ENCODE peak calls at places on chromosome 12, in seven cellular contexts. Q, F, E, H, X, P and B are unnamed samples.

GRCh38 chr12:94595152-94595551 is 55.2 kb downstream of the TMCC3 start:
- DNase-seq in Q (no peak), F (no peak), E (no peak), H (no peak), X (no peak), P (no peak), B (no peak)

GRCh38 chr12:3139760-3140159 is 62.6 kb downstream of the TSPAN9 start:
- DNase-seq in Q (no peak), F (no peak), E (no peak), H (no peak), X (no peak), P (no peak), B (no peak)

GRCh38 chr12:53046655-53047220 is 3.1 kb upstream of the TNS2 start:
- DNase-seq in Q (no peak), F (peak; percentile 86), E (peak; percentile 81), H (peak; percentile 72), X (peak; percentile 88), P (peak; percentile 74), B (peak; percentile 85)

GRCh38 chr12:126389215-126389841 is 1324.1 kb downstream of the AACS start:
- DNase-seq in Q (no peak), F (no peak), E (no peak), H (peak; percentile 6), X (peak; percentile 87), P (peak; percentile 95), B (peak; percentile 23)

GRCh38 chr12:39831587-39832315 is 212.1 kb upstream of the ABCD2 start:
- DNase-seq in Q (no peak), F (no peak), E (peak; percentile 9), H (no peak), X (peak; percentile 48), P (no peak), B (no peak)

GRCh38 chr12:29429999-29430698 is 49.2 kb upstream of the ERGIC2 start:
- DNase-seq in Q (peak; percentile 23), F (no peak), E (no peak), H (no peak), X (no peak), P (no peak), B (no peak)

GRCh38 chr12:5481645-5482044 is 49.7 kb downstream of the NTF3 start:
- DNase-seq in Q (no peak), F (no peak), E (no peak), H (no peak), X (no peak), P (no peak), B (no peak)

GRCh38 chr12:11958216-11959091 is 112.3 kb upstream of the BCL2L14 start:
- DNase-seq in Q (no peak), F (no peak), E (peak; percentile 42), H (peak; percentile 78), X (peak; percentile 83), P (peak; percentile 67), B (peak; percentile 92)

GRCh38 chr12:101172316-101172715 is 37.7 kb downstream of the SLC5A8 start:
- DNase-seq in Q (no peak), F (no peak), E (no peak), H (no peak), X (peak; percentile 2), P (peak; percentile 4), B (no peak)

GRCh38 chr12:95997276-95997675 is 1.1 kb upstream of the HAL start:
- DNase-seq in Q (no peak), F (no peak), E (no peak), H (no peak), X (no peak), P (no peak), B (no peak)

GRCh38 chr12:104316936-104317335 is 13.4 kb downstream of the EID3 start:
- DNase-seq in Q (no peak), F (no peak), E (no peak), H (no peak), X (no peak), P (no peak), B (no peak)

GRCh38 chr12:80195737-80196136 is 96.4 kb downstream of the OTOGL start:
- DNase-seq in Q (no peak), F (no peak), E (no peak), H (no peak), X (no peak), P (no peak), B (no peak)

GRCh38 chr12:89372584-89373370 is 20.5 kb upstream of the DUSP6 start:
- DNase-seq in Q (no peak), F (no peak), E (no peak), H (no peak), X (no peak), P (no peak), B (no peak)

GRCh38 chr12:58455146-58455545 is 465.2 kb downstream of the LRIG3 start:
- DNase-seq in Q (no peak), F (no peak), E (no peak), H (no peak), X (peak; percentile 51), P (no peak), B (no peak)

GRCh38 chr12:26124491-26125450 is at the start of gene BHLHE41:
- DNase-seq in Q (no peak), F (peak; percentile 85), E (peak; percentile 21), H (no peak), X (peak; percentile 64), P (no peak), B (peak; percentile 62)

GRCh38 chr12:26125451-26126339 is 858 bp upstream of the BHLHE41 start:
- DNase-seq in Q (peak; percentile 63), F (peak; percentile 82), E (peak; percentile 81), H (no peak), X (peak; percentile 63), P (no peak), B (peak; percentile 83)

GRCh38 chr12:26127404-26127803 is 2.6 kb upstream of the BHLHE41 start:
- DNase-seq in Q (no peak), F (no peak), E (no peak), H (no peak), X (no peak), P (no peak), B (no peak)

GRCh38 chr12:26128180-26128579 is 3.3 kb upstream of the BHLHE41 start:
- DNase-seq in Q (no peak), F (no peak), E (no peak), H (no peak), X (peak; percentile 55), P (no peak), B (peak; percentile 20)

GRCh38 chr12:26126340-26127284 is 1.8 kb upstream of the BHLHE41 start:
- DNase-seq in Q (no peak), F (peak; percentile 84), E (peak; percentile 78), H (no peak), X (peak; percentile 73), P (no peak), B (peak; percentile 79)
- TF ChIP-seq CTCF in Q (peak; percentile 5), F (peak; percentile 16), E (no peak), H (no peak), X (no peak), P (no peak), B (no peak)

DNA sequence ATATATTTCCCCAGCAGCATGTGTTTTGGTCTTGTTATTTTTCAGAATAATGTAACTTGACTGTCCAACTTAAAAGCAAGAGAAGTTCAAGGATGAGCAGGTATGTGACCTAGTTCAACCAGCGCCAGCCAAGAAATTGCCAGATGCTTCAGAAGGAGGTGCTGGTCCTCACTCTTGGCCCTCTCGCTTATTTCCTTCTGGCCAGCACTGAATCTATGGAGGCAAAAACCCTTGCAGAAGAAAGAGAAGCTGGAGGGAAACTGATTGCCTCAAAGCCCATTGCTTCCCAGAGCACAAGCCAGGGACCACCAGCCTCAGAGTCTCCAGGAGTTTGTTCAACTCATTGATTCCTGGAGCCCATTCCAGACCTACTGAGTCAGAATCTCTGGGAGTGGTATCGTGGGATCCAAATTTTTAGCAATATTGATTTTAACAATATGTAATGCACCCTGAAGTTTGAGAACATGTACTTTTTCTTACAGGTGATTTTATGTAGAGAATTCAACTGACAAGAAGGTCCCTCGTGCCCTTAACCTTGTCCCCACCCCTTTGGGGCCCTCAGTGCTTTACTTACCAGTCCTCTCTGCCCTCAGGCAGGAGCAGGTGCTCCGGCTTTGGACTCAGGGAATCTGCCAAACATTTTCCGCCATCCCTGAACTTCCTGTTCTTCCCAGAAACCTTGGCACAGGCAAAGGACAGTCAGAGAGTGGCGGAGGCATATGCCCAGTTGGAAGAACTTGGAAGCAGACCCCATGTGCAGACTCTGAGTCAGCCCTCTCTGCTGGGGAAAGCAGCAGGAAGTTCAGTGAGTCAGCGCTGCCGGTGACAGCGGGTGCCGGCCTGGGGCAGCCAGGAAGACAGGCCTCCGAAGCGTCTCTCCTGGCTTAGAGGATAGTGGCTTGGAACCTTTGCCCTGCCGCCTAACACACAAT is 10.3 kb downstream of the BEST3 start:
- DNase-seq in Q (peak; percentile 66), F (peak; percentile 41), E (peak; percentile 86), H (peak; percentile 51), X (peak; percentile 88), P (peak; percentile 77), B (peak; percentile 92)
- TF ChIP-seq CTCF in Q (no peak), F (no peak), E (no peak), H (no peak), X (no peak), P (no peak), B (no peak)

GRCh38 chr12:92193063-92193462 is 47.4 kb upstream of the BTG1 start:
- DNase-seq in Q (no peak), F (no peak), E (no peak), H (no peak), X (no peak), P (no peak), B (no peak)

GRCh38 chr12:92193846-92194245 is 48.2 kb upstream of the BTG1 start:
- DNase-seq in Q (no peak), F (no peak), E (no peak), H (no peak), X (no peak), P (no peak), B (no peak)

GRCh38 chr12:92191061-92191460 is 45.4 kb upstream of the BTG1 start:
- DNase-seq in Q (no peak), F (no peak), E (no peak), H (no peak), X (peak; percentile 21), P (no peak), B (no peak)

GRCh38 chr12:92194566-92194965 is 48.9 kb upstream of the BTG1 start:
- DNase-seq in Q (no peak), F (no peak), E (no peak), H (no peak), X (no peak), P (no peak), B (no peak)

GRCh38 chr12:92192361-92192760 is 46.7 kb upstream of the BTG1 start:
- DNase-seq in Q (no peak), F (no peak), E (no peak), H (no peak), X (no peak), P (no peak), B (no peak)
- TF ChIP-seq CTCF in Q (no peak), F (no peak), E (no peak), H (no peak), X (no peak), P (no peak), B (no peak)

DNA sequence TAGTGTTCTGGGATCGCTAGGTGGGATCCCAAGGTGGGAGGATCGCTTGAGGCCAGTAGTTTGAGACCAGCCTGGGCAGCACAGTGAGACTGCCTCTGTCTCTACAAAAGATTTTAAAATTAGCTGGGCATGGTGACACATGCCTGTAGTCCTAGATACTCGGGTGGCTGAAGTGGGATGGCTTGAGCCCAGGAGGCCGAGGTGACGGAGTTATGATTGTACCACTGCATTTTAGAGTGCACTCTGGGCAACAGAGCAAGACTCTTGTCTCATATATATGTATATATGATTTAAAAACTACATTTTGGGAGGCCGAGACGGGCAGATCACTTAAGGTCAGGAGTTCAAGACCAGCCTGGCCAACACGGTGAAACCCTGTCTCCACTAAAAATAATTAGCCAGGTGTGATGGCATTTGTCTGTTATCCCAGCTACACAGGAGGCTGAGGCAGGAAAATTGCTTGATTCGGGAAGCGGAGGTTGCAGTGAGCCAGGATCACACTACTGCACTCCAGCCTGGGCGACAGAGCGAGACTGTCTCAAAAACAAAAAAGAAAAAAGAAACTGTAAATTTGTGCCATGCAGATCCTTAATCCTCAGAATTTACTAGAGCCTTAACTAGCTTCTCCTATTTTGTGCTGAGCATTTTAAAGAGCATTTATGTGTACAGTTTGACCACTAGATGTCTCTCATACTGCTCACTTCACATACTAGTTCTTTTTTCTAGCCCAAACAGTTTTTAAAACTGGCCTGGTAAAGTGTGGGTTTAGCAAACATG is 114.8 kb downstream of the MON2 start:
- DNase-seq in Q (no peak), F (no peak), E (peak; percentile 40), H (peak; percentile 20), X (peak; percentile 86), P (no peak), B (peak; percentile 64)
- TF ChIP-seq CTCF in Q (peak; percentile 53), F (peak; percentile 88), E (peak; percentile 83), H (peak; percentile 77), X (peak; percentile 66), P (peak; percentile 60), B (peak; percentile 86)